ENCODE peak calls at places on chromosomes 12 and 14, in nine cellular contexts. One of them, this sample, is unnamed.

GRCh38 chr14:32329690-32330290 is 692 bp downstream of the AKAP6 start:
- DNase-seq in progenitor cell of endocrine pancreas: no peak
- DNase-seq in upper lobe of right lung: no peak
- DNase-seq in neural progenitor cell: no peak
- DNase-seq in ovary: no peak
- DNase-seq in hepatocyte: no peak
- DNase-seq in mammary epithelial cell: no peak
- DNase-seq in IMR-90: no peak
- DNase-seq in astrocyte of the spinal cord: no peak
- DNase-seq in this sample: no peak

GRCh38 chr12:87848248-87848868 is 180.8 kb downstream of the C12orf50 start:
- DNase-seq in progenitor cell of endocrine pancreas: no peak
- DNase-seq in upper lobe of right lung: no peak
- DNase-seq in neural progenitor cell: peak; percentile 66
- DNase-seq in ovary: no peak
- DNase-seq in hepatocyte: peak; percentile 78
- DNase-seq in mammary epithelial cell: peak; percentile 48
- DNase-seq in IMR-90: peak; percentile 82
- DNase-seq in astrocyte of the spinal cord: peak; percentile 82
- DNase-seq in this sample: peak; percentile 19

GRCh38 chr12:42270596-42270995 is 32.5 kb upstream of the YAF2 start:
- DNase-seq in progenitor cell of endocrine pancreas: no peak
- DNase-seq in upper lobe of right lung: no peak
- DNase-seq in neural progenitor cell: no peak
- DNase-seq in ovary: no peak
- DNase-seq in hepatocyte: no peak
- DNase-seq in mammary epithelial cell: no peak
- DNase-seq in IMR-90: no peak
- DNase-seq in astrocyte of the spinal cord: no peak
- DNase-seq in this sample: no peak

GRCh38 chr12:101671157-101671791 is 26.2 kb upstream of the CHPT1 start:
- DNase-seq in progenitor cell of endocrine pancreas: no peak
- DNase-seq in upper lobe of right lung: no peak
- DNase-seq in neural progenitor cell: no peak
- DNase-seq in ovary: no peak
- DNase-seq in hepatocyte: no peak
- DNase-seq in mammary epithelial cell: no peak
- DNase-seq in IMR-90: no peak
- DNase-seq in astrocyte of the spinal cord: no peak
- DNase-seq in this sample: no peak

GRCh38 chr12:110993425-110993824 is 73.0 kb upstream of the MYL2 start:
- DNase-seq in progenitor cell of endocrine pancreas: no peak
- DNase-seq in upper lobe of right lung: no peak
- DNase-seq in neural progenitor cell: no peak
- DNase-seq in ovary: no peak
- DNase-seq in hepatocyte: no peak
- DNase-seq in mammary epithelial cell: no peak
- DNase-seq in IMR-90: no peak
- DNase-seq in astrocyte of the spinal cord: no peak
- DNase-seq in this sample: no peak

GRCh38 chr12:91109148-91109564 is 2.1 kb downstream of the LUM start:
- DNase-seq in progenitor cell of endocrine pancreas: peak; percentile 48
- DNase-seq in upper lobe of right lung: peak; percentile 79
- DNase-seq in neural progenitor cell: peak; percentile 77
- DNase-seq in ovary: peak; percentile 79
- DNase-seq in hepatocyte: peak; percentile 84
- DNase-seq in mammary epithelial cell: peak; percentile 47
- DNase-seq in IMR-90: peak; percentile 80
- DNase-seq in astrocyte of the spinal cord: peak; percentile 78
- DNase-seq in this sample: peak; percentile 72

GRCh38 chr12:123900898-123901376 is 71.7 kb downstream of the CCDC92 start:
- DNase-seq in progenitor cell of endocrine pancreas: no peak
- DNase-seq in upper lobe of right lung: no peak
- DNase-seq in neural progenitor cell: peak; percentile 58
- DNase-seq in ovary: no peak
- DNase-seq in hepatocyte: peak; percentile 40
- DNase-seq in mammary epithelial cell: no peak
- DNase-seq in IMR-90: peak; percentile 44
- DNase-seq in astrocyte of the spinal cord: peak; percentile 5
- DNase-seq in this sample: peak; percentile 63

GRCh38 chr12:76106631-76107030 is 22.1 kb upstream of the NAP1L1 start:
- DNase-seq in progenitor cell of endocrine pancreas: no peak
- DNase-seq in upper lobe of right lung: no peak
- DNase-seq in neural progenitor cell: no peak
- DNase-seq in ovary: no peak
- DNase-seq in hepatocyte: no peak
- DNase-seq in mammary epithelial cell: no peak
- DNase-seq in IMR-90: no peak
- DNase-seq in astrocyte of the spinal cord: peak; percentile 43
- DNase-seq in this sample: no peak

DNA sequence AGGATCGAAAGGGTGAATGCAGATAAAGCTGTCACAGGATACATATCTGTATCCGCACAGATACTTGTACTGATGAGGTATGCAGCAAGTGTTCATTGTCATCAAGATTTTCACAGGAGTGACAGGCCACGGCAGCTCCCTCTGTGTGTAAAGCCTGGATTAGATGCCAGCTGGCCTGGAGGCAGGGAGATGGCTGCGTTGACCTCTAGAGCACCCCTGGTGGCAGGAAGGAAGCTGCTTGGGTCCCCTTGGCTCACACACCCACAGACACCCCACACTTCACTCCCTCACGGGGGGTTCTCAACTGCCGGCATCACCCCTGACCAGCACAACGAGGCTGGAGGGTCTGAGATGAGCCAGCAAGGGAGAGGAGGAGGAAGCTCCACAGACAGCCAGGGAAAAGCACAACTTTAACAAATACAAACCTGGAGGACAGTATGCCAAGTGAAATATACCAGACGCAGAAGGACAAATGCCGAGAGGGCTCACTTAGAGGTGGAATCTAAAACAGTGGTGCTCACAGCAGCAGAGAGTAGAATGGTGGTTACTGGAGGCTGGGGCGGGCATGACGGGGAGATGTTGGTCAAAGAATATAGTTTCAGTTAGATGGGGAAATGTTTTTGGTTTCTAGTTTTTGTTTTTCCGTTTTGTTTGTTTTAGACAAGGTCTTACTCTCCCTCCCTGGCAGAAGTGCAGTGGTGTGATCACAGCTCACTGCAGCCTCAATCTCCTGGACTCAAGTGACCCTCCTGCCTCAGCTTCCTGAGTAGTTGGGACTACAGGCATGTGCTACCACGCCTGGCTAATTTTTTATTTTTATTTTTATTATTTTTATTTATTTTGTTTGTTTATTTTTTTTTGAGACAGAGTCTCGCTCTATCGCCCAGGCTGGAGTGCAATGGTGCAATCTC is 45.7 kb downstream of the TEAD4 start:
- DNase-seq in progenitor cell of endocrine pancreas: no peak
- DNase-seq in upper lobe of right lung: no peak
- DNase-seq in neural progenitor cell: no peak
- DNase-seq in ovary: no peak
- DNase-seq in hepatocyte: no peak
- DNase-seq in mammary epithelial cell: no peak
- DNase-seq in IMR-90: no peak
- DNase-seq in astrocyte of the spinal cord: no peak
- DNase-seq in this sample: no peak
- TF ChIP-seq CTCF in progenitor cell of endocrine pancreas: peak; percentile 41
- TF ChIP-seq CTCF in upper lobe of right lung: peak; percentile 27
- TF ChIP-seq CTCF in neural progenitor cell: peak; percentile 43
- TF ChIP-seq CTCF in ovary: no peak
- TF ChIP-seq CTCF in hepatocyte: no peak
- TF ChIP-seq CTCF in mammary epithelial cell: peak; percentile 26
- TF ChIP-seq CTCF in IMR-90: no peak
- TF ChIP-seq CTCF in astrocyte of the spinal cord: peak; percentile 28
- TF ChIP-seq CTCF in this sample: peak; percentile 11

GRCh38 chr14:54712371-54712998 is 145.6 kb downstream of the SAMD4A start:
- DNase-seq in progenitor cell of endocrine pancreas: no peak
- DNase-seq in upper lobe of right lung: no peak
- DNase-seq in neural progenitor cell: no peak
- DNase-seq in ovary: no peak
- DNase-seq in hepatocyte: no peak
- DNase-seq in mammary epithelial cell: no peak
- DNase-seq in IMR-90: peak; percentile 59
- DNase-seq in astrocyte of the spinal cord: no peak
- DNase-seq in this sample: no peak

GRCh38 chr14:54713364-54713763 is 146.4 kb downstream of the SAMD4A start:
- DNase-seq in progenitor cell of endocrine pancreas: no peak
- DNase-seq in upper lobe of right lung: no peak
- DNase-seq in neural progenitor cell: no peak
- DNase-seq in ovary: no peak
- DNase-seq in hepatocyte: no peak
- DNase-seq in mammary epithelial cell: no peak
- DNase-seq in IMR-90: peak; percentile 65
- DNase-seq in astrocyte of the spinal cord: peak; percentile 29
- DNase-seq in this sample: no peak

GRCh38 chr14:54711312-54711711 is 144.4 kb downstream of the SAMD4A start:
- DNase-seq in progenitor cell of endocrine pancreas: no peak
- DNase-seq in upper lobe of right lung: no peak
- DNase-seq in neural progenitor cell: no peak
- DNase-seq in ovary: no peak
- DNase-seq in hepatocyte: no peak
- DNase-seq in mammary epithelial cell: no peak
- DNase-seq in IMR-90: no peak
- DNase-seq in astrocyte of the spinal cord: no peak
- DNase-seq in this sample: no peak

GRCh38 chr14:54709867-54710266 is 142.9 kb downstream of the SAMD4A start:
- DNase-seq in progenitor cell of endocrine pancreas: no peak
- DNase-seq in upper lobe of right lung: no peak
- DNase-seq in neural progenitor cell: no peak
- DNase-seq in ovary: no peak
- DNase-seq in hepatocyte: no peak
- DNase-seq in mammary epithelial cell: no peak
- DNase-seq in IMR-90: no peak
- DNase-seq in astrocyte of the spinal cord: no peak
- DNase-seq in this sample: no peak

DNA sequence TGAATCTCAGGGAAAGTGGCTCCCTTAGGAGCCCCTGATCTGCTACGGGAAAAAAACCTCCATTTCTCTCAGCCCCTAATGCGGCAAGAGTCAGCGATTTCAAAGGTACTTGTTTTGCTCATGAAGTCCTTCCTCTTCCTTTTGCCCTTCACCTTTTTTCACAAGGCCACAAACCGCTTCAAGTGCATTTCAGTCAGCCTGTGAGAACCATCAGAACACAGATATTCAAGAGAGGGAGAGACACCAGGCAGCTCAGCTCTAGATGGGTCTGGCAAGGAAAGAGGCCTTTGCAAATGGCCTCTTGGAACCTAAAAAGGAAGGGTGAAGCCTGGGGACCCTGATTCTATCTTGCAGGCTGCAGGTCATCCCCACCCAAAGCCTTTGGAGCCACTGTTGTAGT is 144.9 kb downstream of the SAMD4A start:
- DNase-seq in progenitor cell of endocrine pancreas: no peak
- DNase-seq in upper lobe of right lung: no peak
- DNase-seq in neural progenitor cell: no peak
- DNase-seq in ovary: no peak
- DNase-seq in hepatocyte: no peak
- DNase-seq in mammary epithelial cell: no peak
- DNase-seq in IMR-90: no peak
- DNase-seq in astrocyte of the spinal cord: no peak
- DNase-seq in this sample: no peak
- TF ChIP-seq CTCF in progenitor cell of endocrine pancreas: no peak
- TF ChIP-seq CTCF in upper lobe of right lung: no peak
- TF ChIP-seq CTCF in neural progenitor cell: no peak
- TF ChIP-seq CTCF in ovary: no peak
- TF ChIP-seq CTCF in hepatocyte: no peak
- TF ChIP-seq CTCF in mammary epithelial cell: no peak
- TF ChIP-seq CTCF in IMR-90: no peak
- TF ChIP-seq CTCF in astrocyte of the spinal cord: no peak
- TF ChIP-seq CTCF in this sample: no peak

DNA sequence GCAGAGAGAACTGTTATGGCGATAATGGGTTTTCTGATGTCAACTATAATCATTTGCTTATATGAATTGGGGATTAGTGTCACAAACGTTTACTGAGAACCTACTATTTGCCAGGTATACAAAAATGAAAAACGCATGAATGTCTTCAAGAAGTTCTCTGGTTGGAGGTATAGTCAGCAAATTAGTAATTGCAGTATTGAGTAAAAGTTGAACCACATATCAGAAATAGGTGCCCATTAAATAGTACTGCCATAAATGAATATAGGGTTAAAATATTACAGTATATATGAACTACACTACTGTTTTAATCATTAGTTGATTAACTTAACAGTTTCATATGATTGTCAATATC is 60.0 kb downstream of the PTPRB start:
- DNase-seq in progenitor cell of endocrine pancreas: no peak
- DNase-seq in upper lobe of right lung: no peak
- DNase-seq in neural progenitor cell: no peak
- DNase-seq in ovary: no peak
- DNase-seq in hepatocyte: no peak
- DNase-seq in mammary epithelial cell: no peak
- DNase-seq in IMR-90: no peak
- DNase-seq in astrocyte of the spinal cord: no peak
- DNase-seq in this sample: no peak
- TF ChIP-seq CTCF in progenitor cell of endocrine pancreas: no peak
- TF ChIP-seq CTCF in upper lobe of right lung: no peak
- TF ChIP-seq CTCF in neural progenitor cell: no peak
- TF ChIP-seq CTCF in ovary: no peak
- TF ChIP-seq CTCF in hepatocyte: no peak
- TF ChIP-seq CTCF in mammary epithelial cell: no peak
- TF ChIP-seq CTCF in IMR-90: no peak
- TF ChIP-seq CTCF in astrocyte of the spinal cord: no peak
- TF ChIP-seq CTCF in this sample: no peak

GRCh38 chr12:2009623-2010022 is 5.4 kb upstream of the DCP1B start:
- DNase-seq in progenitor cell of endocrine pancreas: no peak
- DNase-seq in upper lobe of right lung: no peak
- DNase-seq in neural progenitor cell: no peak
- DNase-seq in ovary: no peak
- DNase-seq in hepatocyte: no peak
- DNase-seq in mammary epithelial cell: no peak
- DNase-seq in IMR-90: no peak
- DNase-seq in astrocyte of the spinal cord: no peak
- DNase-seq in this sample: no peak

GRCh38 chr12:2008677-2009076 is 4.4 kb upstream of the DCP1B start:
- DNase-seq in progenitor cell of endocrine pancreas: no peak
- DNase-seq in upper lobe of right lung: no peak
- DNase-seq in neural progenitor cell: no peak
- DNase-seq in ovary: no peak
- DNase-seq in hepatocyte: no peak
- DNase-seq in mammary epithelial cell: no peak
- DNase-seq in IMR-90: peak; percentile 90
- DNase-seq in astrocyte of the spinal cord: peak; percentile 63
- DNase-seq in this sample: no peak

GRCh38 chr12:2013111-2013510 is 8.9 kb upstream of the DCP1B start:
- DNase-seq in progenitor cell of endocrine pancreas: no peak
- DNase-seq in upper lobe of right lung: no peak
- DNase-seq in neural progenitor cell: no peak
- DNase-seq in ovary: no peak
- DNase-seq in hepatocyte: no peak
- DNase-seq in mammary epithelial cell: no peak
- DNase-seq in IMR-90: peak; percentile 43
- DNase-seq in astrocyte of the spinal cord: no peak
- DNase-seq in this sample: no peak

GRCh38 chr12:2013527-2014223 is 9.4 kb upstream of the DCP1B start:
- DNase-seq in progenitor cell of endocrine pancreas: no peak
- DNase-seq in upper lobe of right lung: no peak
- DNase-seq in neural progenitor cell: no peak
- DNase-seq in ovary: peak; percentile 66
- DNase-seq in hepatocyte: peak; percentile 44
- DNase-seq in mammary epithelial cell: no peak
- DNase-seq in IMR-90: peak; percentile 20
- DNase-seq in astrocyte of the spinal cord: no peak
- DNase-seq in this sample: peak; percentile 16

DNA sequence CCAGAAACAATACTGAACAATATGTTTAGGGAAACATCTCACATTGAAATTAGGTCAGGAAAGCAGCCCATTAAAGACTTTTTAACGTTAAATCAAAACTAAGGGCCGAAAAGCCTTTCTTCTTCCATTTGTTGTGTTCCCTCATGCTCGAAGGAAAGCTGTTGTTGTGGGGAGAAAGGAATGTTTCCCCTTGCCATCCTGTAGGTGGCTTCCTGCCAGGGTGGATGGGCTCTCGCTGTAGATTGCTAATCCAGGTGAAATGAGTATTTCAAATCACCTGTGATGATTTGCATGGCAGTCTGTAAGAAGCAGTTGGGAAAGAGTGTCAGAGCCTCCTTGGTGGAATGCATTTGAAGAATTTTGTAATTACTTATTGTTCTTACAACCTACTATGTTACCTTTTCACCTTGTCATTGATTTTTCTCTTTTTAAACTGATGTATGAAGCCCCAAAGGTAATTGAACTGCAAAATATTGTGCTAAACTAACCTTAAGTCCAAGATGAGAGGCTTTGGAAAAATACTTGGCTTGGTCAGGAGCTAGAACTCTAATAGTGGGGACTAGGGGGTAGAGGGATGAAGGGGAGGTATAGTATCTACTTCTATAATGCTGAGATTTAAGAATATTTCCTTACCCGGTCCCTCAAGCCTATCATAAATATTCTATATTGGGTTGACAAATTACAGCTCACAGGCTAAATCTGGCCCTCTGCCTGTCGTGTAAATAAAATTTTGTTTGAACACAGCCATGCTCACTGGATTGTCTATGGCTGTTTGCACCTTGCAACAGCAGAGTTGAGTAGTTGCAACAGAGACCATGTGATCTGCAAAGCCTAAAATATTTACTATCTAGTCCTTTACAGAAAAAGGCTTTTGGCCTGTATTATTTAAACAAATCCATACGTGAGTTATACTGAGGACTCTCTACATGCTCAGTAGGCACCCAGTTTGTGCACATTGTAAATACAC is 7.7 kb upstream of the DCP1B start:
- DNase-seq in progenitor cell of endocrine pancreas: no peak
- DNase-seq in upper lobe of right lung: no peak
- DNase-seq in neural progenitor cell: peak; percentile 34
- DNase-seq in ovary: no peak
- DNase-seq in hepatocyte: no peak
- DNase-seq in mammary epithelial cell: no peak
- DNase-seq in IMR-90: peak; percentile 9
- DNase-seq in astrocyte of the spinal cord: no peak
- DNase-seq in this sample: no peak
- TF ChIP-seq CTCF in progenitor cell of endocrine pancreas: peak; percentile 41
- TF ChIP-seq CTCF in upper lobe of right lung: no peak
- TF ChIP-seq CTCF in neural progenitor cell: peak; percentile 37
- TF ChIP-seq CTCF in ovary: no peak
- TF ChIP-seq CTCF in hepatocyte: no peak
- TF ChIP-seq CTCF in mammary epithelial cell: no peak
- TF ChIP-seq CTCF in IMR-90: no peak
- TF ChIP-seq CTCF in astrocyte of the spinal cord: no peak
- TF ChIP-seq CTCF in this sample: no peak

This sample was measured in nephron progenitor cell.